ENCODE peak calls at places on chromosome 5, in six cellular contexts. Z is NCI-H1436; P is stimulated activated CD8-positive, alpha-beta memory T cell treated with anti-CD3 and anti-CD28 coated beads, Interleukin-12 subunit alpha, Interleukin-12 subunit beta, amount 100 ng/mL, for 1 hour; B is HEK293T; S is epithelial cell of esophagus; Q is GM12878. K is an unnamed sample.

GRCh38 chr5:138110266-138110963 is 26.6 kb downstream of the WNT8A start:
- DNase-seq in Z (no peak), P (no peak), B (peak), S (no peak), Q (no peak), K (no peak)

GRCh38 chr5:102090770-102091169 is 205.3 kb downstream of the SLCO4C1 start:
- DNase-seq in Z (peak), P (no peak), B (peak), S (peak), Q (no peak), K (peak)

GRCh38 chr5:152094076-152094475 is 169.4 kb upstream of the GLRA1 start:
- DNase-seq in Z (no peak), P (no peak), B (no peak), S (no peak), Q (no peak), K (no peak)

GRCh38 chr5:150780180-150780692 is 1.7 kb downstream of the SMIM3 start:
- DNase-seq in Z (no peak), P (no peak), B (no peak), S (no peak), Q (peak), K (no peak)

GRCh38 chr5:178440163-178440545 is 150.0 kb downstream of the COL23A1 start:
- DNase-seq in Z (no peak), P (no peak), B (no peak), S (no peak), Q (no peak), K (no peak)

GRCh38 chr5:158074992-158075769 is 216.2 kb upstream of the CLINT1 start:
- DNase-seq in Z (peak), P (peak), B (peak), S (peak), Q (no peak), K (peak)

GRCh38 chr5:143758015-143758414 is 53.9 kb upstream of the HMHB1 start:
- DNase-seq in Z (no peak), P (no peak), B (no peak), S (no peak), Q (no peak), K (no peak)

GRCh38 chr5:175520873-175521272 is 42.5 kb downstream of the SFXN1 start:
- DNase-seq in Z (no peak), P (no peak), B (no peak), S (no peak), Q (no peak), K (no peak)

GRCh38 chr5:167639213-167639612 is 652.2 kb upstream of the WWC1 start:
- DNase-seq in Z (no peak), P (no peak), B (no peak), S (peak), Q (no peak), K (no peak)

GRCh38 chr5:88602584-88602983 is 280.4 kb downstream of the MEF2C start:
- DNase-seq in Z (no peak), P (no peak), B (no peak), S (peak), Q (no peak), K (no peak)

GRCh38 chr5:53110156-53110555 is 599 bp upstream of the MOCS2 start:
- DNase-seq in Z (no peak), P (no peak), B (no peak), S (no peak), Q (no peak), K (no peak)

GRCh38 chr5:105877592-105877991 is 1793.1 kb downstream of the EFNA5 start:
- DNase-seq in Z (no peak), P (no peak), B (no peak), S (no peak), Q (no peak), K (no peak)

GRCh38 chr5:110099562-110099961 is 409.8 kb downstream of the MAN2A1 start:
- DNase-seq in Z (no peak), P (no peak), B (no peak), S (no peak), Q (no peak), K (no peak)

GRCh38 chr5:175216991-175217390 is 227.0 kb downstream of the DRD1 start:
- DNase-seq in Z (no peak), P (no peak), B (no peak), S (no peak), Q (no peak), K (no peak)

GRCh38 chr5:58294598-58295298 is 165.1 kb downstream of the PLK2 start:
- DNase-seq in Z (no peak), P (no peak), B (no peak), S (peak), Q (peak), K (no peak)

GRCh38 chr5:138770977-138771376 is 17.8 kb downstream of the CTNNA1 start:
- DNase-seq in Z (no peak), P (no peak), B (no peak), S (no peak), Q (no peak), K (no peak)

GRCh38 chr5:89932771-89933181 is 476.8 kb downstream of the CETN3 start:
- DNase-seq in Z (no peak), P (no peak), B (no peak), S (no peak), Q (no peak), K (no peak)

GRCh38 chr5:52727568-52727967 is 60.1 kb upstream of the ITGA1 start:
- DNase-seq in Z (no peak), P (no peak), B (no peak), S (peak), Q (no peak), K (no peak)

GRCh38 chr5:138953370-138954256 is 78.5 kb upstream of the LRRTM2 start:
- DNase-seq in Z (peak), P (no peak), B (no peak), S (peak), Q (no peak), K (no peak)

GRCh38 chr5:92309336-92309991 is 926.3 kb upstream of the ARRDC3 start:
- DNase-seq in Z (peak), P (no peak), B (peak), S (peak), Q (no peak), K (no peak)

GRCh38 chr5:1749346-1750124 is 50.1 kb downstream of the MRPL36 start:
- DNase-seq in Z (no peak), P (no peak), B (no peak), S (no peak), Q (no peak), K (no peak)

GRCh38 chr5:108212775-108213346 is 169.0 kb downstream of the FBXL17 start:
- DNase-seq in Z (no peak), P (no peak), B (no peak), S (peak), Q (no peak), K (no peak)

GRCh38 chr5:932628-933250 is 40.1 kb downstream of the TRIP13 start:
- DNase-seq in Z (no peak), P (no peak), B (no peak), S (no peak), Q (no peak), K (no peak)

GRCh38 chr5:129716235-129717030 is 31.5 kb upstream of the MINAR2 start:
- DNase-seq in Z (no peak), P (no peak), B (no peak), S (no peak), Q (no peak), K (no peak)

GRCh38 chr5:103847060-103847459 is 284.5 kb upstream of the NUDT12 start:
- DNase-seq in Z (no peak), P (no peak), B (no peak), S (peak), Q (no peak), K (no peak)

GRCh38 chr5:7886849-7887460 is 18.0 kb downstream of the MTRR start:
- DNase-seq in Z (no peak), P (no peak), B (no peak), S (peak), Q (no peak), K (no peak)

GRCh38 chr5:173302546-173303155 is 25.6 kb downstream of the STC2 start:
- DNase-seq in Z (no peak), P (no peak), B (peak), S (peak), Q (no peak), K (no peak)

GRCh38 chr5:164191240-164191639 is 685.8 kb downstream of the MAT2B start:
- DNase-seq in Z (no peak), P (no peak), B (peak), S (no peak), Q (no peak), K (no peak)

GRCh38 chr5:125439243-125439642 is 692.8 kb upstream of the ZNF608 start:
- DNase-seq in Z (no peak), P (no peak), B (no peak), S (no peak), Q (no peak), K (no peak)